ENCODE peak calls at places on chromosomes 2 and 18, in seven cellular contexts. Q, P, X, V, H, U and C are unnamed samples.

GRCh38 chr2:200223385-200223784 is 83.1 kb upstream of the SPATS2L start:
- DNase-seq in P (no peak), U (no peak), H (no peak), V (no peak), X (no peak), Q (peak; percentile 9), C (no peak)

GRCh38 chr2:105328281-105329196 is 996 bp downstream of the TGFBRAP1 start:
- DNase-seq in U (peak; percentile 35), P (peak; percentile 24), V (peak; percentile 78), H (no peak), X (peak; percentile 43), Q (no peak), C (no peak)

GRCh38 chr2:60852282-60852860 is 29.0 kb upstream of the REL start:
- DNase-seq in U (no peak), P (no peak), X (no peak), H (no peak), V (no peak), Q (no peak), C (no peak)

GRCh38 chr2:118971245-118972122 is 29.5 kb downstream of the MARCO start:
- DNase-seq in V (peak; percentile 93), X (no peak), U (no peak), Q (no peak), P (no peak), H (no peak), C (no peak)

GRCh38 chr2:94999431-94999883 is 26.1 kb upstream of the MAL start:
- DNase-seq in P (no peak), Q (no peak), U (no peak), H (peak; percentile 46), X (no peak), V (no peak), C (no peak)

GRCh38 chr2:111698743-111699554 is 185.0 kb downstream of the ANAPC1 start:
- DNase-seq in Q (peak; percentile 99), X (peak; percentile 70), V (peak; percentile 99), H (no peak), P (peak; percentile 88), U (peak; percentile 94), C (peak; percentile 88)

GRCh38 chr2:209771474-209772292 is at the start of gene UNC80:
- DNase-seq in H (peak; percentile 95), V (peak; percentile 36), P (peak; percentile 91), Q (peak; percentile 52), U (no peak), X (peak; percentile 62), C (peak; percentile 87)

GRCh38 chr18:9215221-9215933 is 78.8 kb downstream of the ANKRD12 start:
- DNase-seq in V (no peak), H (no peak), X (no peak), P (peak; percentile 9), U (no peak), Q (no peak), C (no peak)

GRCh38 chr2:62505649-62506420 is at the start of gene TMEM17:
- DNase-seq in V (peak; percentile 85), H (peak; percentile 93), Q (peak; percentile 84), P (peak; percentile 93), X (peak; percentile 89), U (peak; percentile 60), C (peak; percentile 94)

GRCh38 chr2:33672896-33673295 is 73.8 kb upstream of the FAM98A start:
- DNase-seq in X (no peak), Q (no peak), H (no peak), U (no peak), V (no peak), P (no peak), C (no peak)

GRCh38 chr18:21968334-21968733 is 201.1 kb upstream of the GATA6 start:
- DNase-seq in P (no peak), H (no peak), X (peak; percentile 86), U (no peak), Q (no peak), V (no peak), C (no peak)

GRCh38 chr2:111663471-111663951 is 220.5 kb downstream of the ANAPC1 start:
- DNase-seq in H (no peak), X (no peak), Q (no peak), P (peak; percentile 39), V (no peak), U (no peak), C (no peak)

GRCh38 chr2:148642891-148643416 is 1.6 kb upstream of the EPC2 start:
- DNase-seq in V (peak; percentile 59), Q (peak; percentile 49), P (peak; percentile 39), U (no peak), X (no peak), H (no peak), C (no peak)

GRCh38 chr2:178304262-178304661 is 110.0 kb downstream of the OSBPL6 start:
- DNase-seq in P (no peak), Q (no peak), U (no peak), X (no peak), H (no peak), V (no peak), C (no peak)

GRCh38 chr2:43397821-43398220 is 171.4 kb upstream of the ZFP36L2 start:
- DNase-seq in V (no peak), X (no peak), U (no peak), Q (no peak), H (no peak), P (no peak), C (no peak)

GRCh38 chr2:12684471-12684936 is 32.2 kb upstream of the TRIB2 start:
- DNase-seq in U (no peak), P (no peak), V (peak; percentile 77), Q (peak; percentile 64), H (no peak), X (no peak), C (no peak)

GRCh38 chr2:78861546-78861945 is 164.0 kb upstream of the REG3G start:
- DNase-seq in U (peak; percentile 13), V (no peak), H (no peak), X (no peak), P (peak; percentile 28), Q (no peak), C (no peak)

GRCh38 chr2:72924353-72925240 is 7.3 kb downstream of the EMX1 start:
- DNase-seq in H (no peak), Q (no peak), V (no peak), U (no peak), P (no peak), X (peak; percentile 24), C (no peak)

GRCh38 chr2:203360833-203361430 is 32.7 kb downstream of the ABI2 start:
- DNase-seq in V (no peak), U (peak; percentile 22), P (peak; percentile 19), X (no peak), H (no peak), Q (no peak), C (no peak)

GRCh38 chr2:181170256-181170655 is 189.9 kb downstream of the UBE2E3 start:
- DNase-seq in X (no peak), H (no peak), Q (no peak), U (peak; percentile 66), P (no peak), V (no peak), C (no peak)

DNA sequence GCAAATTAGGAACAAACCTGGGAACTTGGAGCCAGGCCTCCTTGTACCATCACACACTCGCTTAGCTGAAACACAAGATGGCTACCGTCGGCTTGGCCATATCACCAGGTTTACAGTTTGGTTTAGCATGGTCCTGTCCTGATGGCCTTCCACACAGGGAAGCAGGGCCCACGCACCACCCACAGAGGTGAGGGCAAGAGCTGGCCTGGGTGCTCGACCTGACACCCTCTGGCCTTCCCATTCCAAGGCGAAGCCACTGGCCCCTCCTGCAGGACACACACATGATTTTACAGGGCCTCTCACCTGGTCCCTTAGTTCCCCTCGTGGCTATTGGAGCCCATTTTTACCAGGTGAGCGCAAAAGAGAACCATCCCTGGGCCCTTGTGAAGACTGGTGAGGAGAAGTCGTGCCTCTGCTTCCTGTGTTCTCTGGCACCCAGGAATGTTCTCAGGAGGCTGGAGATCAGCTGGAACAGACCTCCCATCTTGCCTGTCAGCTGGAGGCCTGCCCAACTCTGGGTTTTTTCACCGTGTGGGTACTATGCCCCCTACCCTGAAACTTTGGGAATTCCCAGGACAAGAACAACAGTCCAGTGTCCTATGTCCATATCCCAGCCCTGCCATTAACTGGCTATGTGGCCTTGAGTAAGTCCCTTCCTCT is 53.0 kb upstream of the FOSL2 start:
- DNase-seq in X (no peak), Q (no peak), P (no peak), V (no peak), H (no peak), U (no peak), C (no peak)
- H3K4me1 ChIP-seq in X (peaks cover 41% of the 10 kb centered on the region), Q (peaks cover 29% of the 10 kb centered on the region), P (peaks cover 60% of the 10 kb centered on the region), V (peaks cover 10% of the 10 kb centered on the region), H (peaks cover 25% of the 10 kb centered on the region), U (no peaks in the 10 kb centered on the region), C (peaks cover 3% of the 10 kb centered on the region)

GRCh38 chr2:176088937-176089842 is 3.3 kb upstream of the HOXD13 start:
- DNase-seq in X (no peak), H (no peak), U (no peak), V (no peak), P (no peak), Q (no peak), C (no peak)
- H3K27me3 ChIP-seq in X (peaks cover 100% of the 10 kb centered on the region), H (peaks cover 94% of the 10 kb centered on the region), U (peaks cover 9% of the 10 kb centered on the region), V (peaks cover 100% of the 10 kb centered on the region), P (peaks cover 95% of the 10 kb centered on the region), Q (peaks cover 94% of the 10 kb centered on the region), C (peaks cover 100% of the 10 kb centered on the region)

GRCh38 chr2:28406276-28407096 is 13.8 kb downstream of the FOSL2 start:
- DNase-seq in X (peak; percentile 70), V (peak; percentile 83), U (no peak), H (peak; percentile 12), P (no peak), Q (peak; percentile 69), C (peak; percentile 82)

GRCh38 chr2:28408764-28409599 is 16.3 kb downstream of the FOSL2 start:
- DNase-seq in U (no peak), Q (peak; percentile 97), X (no peak), V (peak; percentile 91), H (peak; percentile 54), P (no peak), C (peak; percentile 83)

GRCh38 chr2:28405537-28405936 is 12.9 kb downstream of the FOSL2 start:
- DNase-seq in V (no peak), Q (no peak), U (no peak), H (no peak), X (no peak), P (no peak), C (peak; percentile 24)

GRCh38 chr2:28407976-28408690 is 15.5 kb downstream of the FOSL2 start:
- DNase-seq in V (no peak), U (no peak), X (no peak), Q (no peak), P (no peak), H (peak; percentile 30), C (no peak)

GRCh38 chr2:28407131-28407975 is 14.7 kb downstream of the FOSL2 start:
- DNase-seq in P (no peak), H (peak; percentile 39), Q (no peak), X (no peak), U (no peak), V (no peak), C (peak; percentile 57)
- H3K4me1 ChIP-seq in P (peaks cover 4% of the 10 kb centered on the region), H (no peaks in the 10 kb centered on the region), Q (peaks cover 50% of the 10 kb centered on the region), X (peaks cover 52% of the 10 kb centered on the region), U (no peaks in the 10 kb centered on the region), V (peaks cover 13% of the 10 kb centered on the region), C (peaks cover 99% of the 10 kb centered on the region)

GRCh38 chr2:108931372-108931771 is 57.6 kb downstream of the EDAR start:
- DNase-seq in U (no peak), X (no peak), P (no peak), V (no peak), H (no peak), Q (no peak), C (no peak)
- H3K27me3 ChIP-seq in U (no peaks in the 10 kb centered on the region), X (peaks cover 6% of the 10 kb centered on the region), P (no peaks in the 10 kb centered on the region), V (peaks cover 97% of the 10 kb centered on the region), H (no peaks in the 10 kb centered on the region), Q (peaks cover 46% of the 10 kb centered on the region), C (no peaks in the 10 kb centered on the region)

DNA sequence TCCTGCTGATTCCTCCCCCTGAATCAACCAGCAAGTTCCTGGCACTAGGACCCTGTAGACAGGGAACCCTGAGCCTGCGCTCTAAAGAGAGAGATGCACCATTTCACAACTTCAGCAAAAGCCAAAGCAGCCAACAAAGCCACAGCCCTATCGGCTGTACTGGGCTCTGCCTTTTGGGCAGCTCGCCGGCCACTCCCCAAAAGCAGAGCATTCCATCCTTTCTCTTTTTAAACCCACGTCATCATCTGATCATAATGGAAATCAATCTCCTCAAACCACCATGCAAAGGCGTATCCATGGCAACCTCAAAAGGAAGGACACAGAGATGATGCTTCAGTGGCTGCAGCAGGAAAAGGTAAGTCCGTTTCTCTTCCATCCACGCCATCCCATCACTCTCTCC is 5.3 kb upstream of the DCTN1 start:
- DNase-seq in H (no peak), P (no peak), V (no peak), U (no peak), X (no peak), Q (peak; percentile 18), C (no peak)
- H3K4me1 ChIP-seq in H (peaks cover 18% of the 10 kb centered on the region), P (peaks cover 12% of the 10 kb centered on the region), V (peaks cover 8% of the 10 kb centered on the region), U (peaks cover 6% of the 10 kb centered on the region), X (peaks cover 29% of the 10 kb centered on the region), Q (peaks cover 23% of the 10 kb centered on the region), C (peaks cover 16% of the 10 kb centered on the region)